ENCODE peak calls at places on chromosome 18, in four cellular contexts. B is HepG2, P is PC-3, E is Karpas-422. J is an unnamed sample.

GRCh38 chr18:49625021-49625691 is 63.3 kb downstream of the LIPG start:
- DNase-seq in B (no peak), P (peak), E (no peak), J (no peak)

GRCh38 chr18:13909141-13909540 is 6.2 kb downstream of the MC2R start:
- DNase-seq in B (no peak), P (no peak), E (no peak), J (no peak)

GRCh38 chr18:346607-347006 is 78.8 kb upstream of the THOC1 start:
- DNase-seq in B (no peak), P (no peak), E (no peak), J (no peak)

GRCh38 chr18:73715228-73715670 is 432.4 kb downstream of the FBXO15 start:
- DNase-seq in B (no peak), P (no peak), E (no peak), J (no peak)

GRCh38 chr18:52992041-52992440 is 652.0 kb downstream of the DCC start:
- DNase-seq in B (peak), P (no peak), E (no peak), J (no peak)

GRCh38 chr18:23067236-23067635 is 68.0 kb upstream of the CABLES1 start:
- DNase-seq in B (peak), P (peak), E (peak), J (peak)

GRCh38 chr18:11246883-11247282 is 97.5 kb upstream of the PIEZO2 start:
- DNase-seq in B (no peak), P (no peak), E (no peak), J (no peak)

GRCh38 chr18:45621068-45621511 is 5.8 kb downstream of the SLC14A2 start:
- DNase-seq in B (peak), P (peak), E (peak), J (peak)

GRCh38 chr18:49561127-49561376 is 805 bp upstream of the LIPG start:
- DNase-seq in B (no peak), P (no peak), E (no peak), J (no peak)

GRCh38 chr18:61554117-61554776 is 221.0 kb downstream of the CDH20 start:
- DNase-seq in B (no peak), P (no peak), E (no peak), J (no peak)

GRCh38 chr18:70019136-70019535 is 71.5 kb upstream of the CD226 start:
- DNase-seq in B (no peak), P (no peak), E (no peak), J (no peak)

GRCh38 chr18:49061906-49062831 is 111.4 kb upstream of the SMAD7 start:
- DNase-seq in B (no peak), P (no peak), E (no peak), J (no peak)

GRCh38 chr18:44680271-44681038 is at the start of gene SETBP1:
- DNase-seq in B (no peak), P (peak), E (peak), J (peak)

GRCh38 chr18:42229211-42230210 is 274.5 kb downstream of the PIK3C3 start:
- DNase-seq in B (no peak), P (no peak), E (peak), J (no peak)

GRCh38 chr18:48665654-48666053 is 126.8 kb downstream of the CTIF start:
- DNase-seq in B (no peak), P (no peak), E (no peak), J (no peak)

GRCh38 chr18:60693426-60693825 is 320.9 kb upstream of the MC4R start:
- DNase-seq in B (no peak), P (peak), E (no peak), J (no peak)

GRCh38 chr18:47800756-47801155 is 129.7 kb downstream of the SMAD2 start:
- DNase-seq in B (no peak), P (no peak), E (no peak), J (no peak)

GRCh38 chr18:54151376-54151775 is 73.1 kb downstream of the MBD2 start:
- DNase-seq in B (no peak), P (peak), E (no peak), J (no peak)

GRCh38 chr18:50866765-50867164 is 12.2 kb upstream of the ME2 start:
- DNase-seq in B (no peak), P (peak), E (peak), J (peak)

GRCh38 chr18:61606759-61607158 is 273.5 kb downstream of the CDH20 start:
- DNase-seq in B (no peak), P (peak), E (no peak), J (no peak)

GRCh38 chr18:23386317-23386716 is 66.8 kb upstream of the RIOK3 start:
- DNase-seq in B (peak), P (peak), E (no peak), J (no peak)

GRCh38 chr18:57775937-57776336 is 27.2 kb downstream of the ATP8B1 start:
- DNase-seq in B (no peak), P (peak), E (no peak), J (no peak)

GRCh38 chr18:57771626-57772025 is 31.5 kb downstream of the ATP8B1 start:
- DNase-seq in B (no peak), P (peak), E (no peak), J (no peak)

GRCh38 chr18:57768557-57769326 is 34.4 kb downstream of the ATP8B1 start:
- DNase-seq in B (no peak), P (peak), E (no peak), J (no peak)

GRCh38 chr18:57771183-57771582 is 31.9 kb downstream of the ATP8B1 start:
- DNase-seq in B (no peak), P (peak), E (no peak), J (no peak)

DNA sequence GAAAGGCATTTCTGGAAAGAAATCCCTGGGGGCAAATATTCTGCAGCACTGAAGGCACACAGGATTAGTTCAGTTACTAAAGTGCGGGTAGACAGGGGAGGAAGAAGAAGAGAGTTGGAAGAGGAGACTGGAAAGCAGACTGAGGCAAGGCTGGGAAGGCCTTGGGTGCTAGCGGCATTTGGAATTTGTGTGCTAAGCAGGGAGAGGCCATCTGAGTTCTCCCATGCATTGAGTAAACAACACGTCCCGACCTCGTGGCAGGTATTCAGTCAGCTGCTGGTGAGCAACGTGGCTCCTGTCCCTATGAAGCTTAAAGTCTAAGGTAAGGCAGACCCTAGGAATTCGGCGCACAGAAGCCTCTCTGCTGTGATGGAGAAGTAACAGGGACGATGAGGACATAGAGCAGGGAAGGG is 30.7 kb downstream of the ATP8B1 start:
- DNase-seq in B (peak), P (peak), E (no peak), J (no peak)
- H2AFZ ChIP-seq in B (peak), P (no peak), E (no peak), J (no peak)

DNA sequence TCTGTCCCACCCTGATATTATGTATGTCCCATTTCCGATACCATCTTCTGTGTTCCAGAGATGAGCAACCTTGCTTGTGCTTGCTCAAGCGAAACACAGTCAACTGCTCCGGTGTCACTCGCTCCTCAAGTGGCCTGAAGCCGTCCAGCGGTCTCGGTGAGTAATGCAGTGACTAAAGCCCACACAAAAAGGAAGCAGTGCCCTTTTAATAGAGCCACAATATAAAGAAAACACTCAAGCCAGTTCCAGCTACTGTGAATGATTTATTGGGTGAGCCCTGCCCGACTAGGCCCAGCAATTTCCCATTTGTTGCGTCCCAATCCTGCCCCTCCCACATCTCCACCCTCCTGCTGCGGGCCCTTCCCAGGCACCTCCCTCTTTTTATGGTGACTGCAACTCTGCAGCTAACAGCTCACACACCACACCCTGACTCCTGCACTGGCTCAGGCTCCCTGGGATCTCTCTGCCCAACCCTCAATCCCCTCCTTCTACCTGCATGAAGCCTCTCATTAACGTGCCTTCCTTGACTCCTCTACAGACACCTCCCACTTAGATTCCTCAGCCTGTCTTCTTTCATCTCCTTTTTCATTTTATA is 44.2 kb upstream of the DSC1 start:
- DNase-seq in B (peak), P (peak), E (peak), J (no peak)
- H3K4me2 ChIP-seq in B (peak), P (peak), E (no peak), J (no peak)

DNA sequence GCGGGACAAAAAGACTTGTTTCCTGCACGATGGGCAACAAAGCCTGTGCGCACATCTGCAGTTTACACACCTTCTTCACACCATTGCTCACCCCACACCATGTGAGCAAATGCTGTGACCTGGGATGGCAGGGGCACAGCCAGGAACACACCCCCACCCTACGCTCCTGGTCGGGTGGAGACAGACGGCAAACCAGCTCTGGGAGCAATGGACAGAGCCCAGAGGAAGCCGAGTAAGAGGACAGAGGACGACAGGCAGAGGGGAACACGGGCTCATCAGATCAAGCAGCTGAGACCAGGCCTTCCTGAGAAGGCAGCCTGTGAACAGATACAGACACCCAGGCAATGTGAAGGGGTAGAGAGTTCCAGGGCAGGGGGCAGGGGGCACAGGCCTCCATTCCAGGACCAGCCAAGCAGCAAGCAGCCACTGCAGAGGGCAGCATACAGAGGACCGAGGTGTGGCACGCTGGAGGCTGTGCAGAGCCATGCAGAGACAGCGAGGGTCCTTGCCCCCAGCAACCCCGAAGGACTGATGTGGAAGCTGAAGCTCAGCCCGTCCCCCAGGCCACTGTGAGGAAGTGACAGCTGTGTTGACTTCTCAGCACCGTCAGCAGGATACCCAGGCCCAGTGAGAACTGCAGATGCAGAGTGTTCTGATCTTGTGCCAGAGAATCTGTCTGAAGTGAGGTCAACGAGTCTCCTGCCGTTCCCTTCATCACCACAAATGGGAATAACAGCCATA is 46.2 kb downstream of the PARD6G start:
- DNase-seq in B (no peak), P (no peak), E (no peak), J (no peak)
- H3K27ac ChIP-seq in B (no peak), P (no peak), E (no peak), J (no peak)

GRCh38 chr18:7921938-7922587 is 354.9 kb downstream of the PTPRM start:
- DNase-seq in B (peak), P (peak), E (no peak), J (no peak)

GRCh38 chr18:7924616-7925015 is 357.5 kb downstream of the PTPRM start:
- DNase-seq in B (no peak), P (no peak), E (no peak), J (no peak)

GRCh38 chr18:7919565-7919964 is 352.4 kb downstream of the PTPRM start:
- DNase-seq in B (peak), P (peak), E (no peak), J (no peak)

GRCh38 chr18:7926526-7926925 is 359.4 kb downstream of the PTPRM start:
- DNase-seq in B (peak), P (peak), E (no peak), J (no peak)

DNA sequence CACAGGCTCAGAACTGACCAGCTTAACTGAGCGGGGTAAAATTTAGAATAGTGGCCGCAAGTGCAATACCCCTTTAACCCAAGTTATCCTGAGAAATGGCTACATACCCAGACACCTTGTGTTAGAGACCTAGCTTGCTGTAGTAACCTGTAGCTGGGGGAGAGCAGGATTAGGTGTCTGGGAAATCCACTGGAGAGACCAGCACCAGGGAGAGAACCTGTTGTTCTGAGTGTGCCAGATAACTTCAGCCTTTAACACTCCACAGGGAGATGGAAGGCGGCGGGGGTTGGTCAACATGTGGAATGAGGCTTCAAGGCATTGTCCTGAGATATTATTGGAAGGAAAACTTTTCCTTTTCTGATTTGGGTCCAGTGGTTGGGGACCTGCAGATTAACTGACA is 356.0 kb downstream of the PTPRM start:
- DNase-seq in B (no peak), P (peak), E (no peak), J (no peak)
- H2AFZ ChIP-seq in B (no peak), P (no peak), E (no peak), J (no peak)